ENCODE peak calls at places on chromosomes 3 and 15, in four cellular contexts. N is foreskin fibroblast, J is dorsolateral prefrontal cortex, Y is hepatocyte. C is an unnamed sample.

GRCh38 chr3:15633159-15633558 is 31.6 kb downstream of the BTD start:
- DNase-seq in Y (no peak), N (no peak), J (no peak), C (no peak)

GRCh38 chr3:99419111-99419510 is 219.3 kb upstream of the COL8A1 start:
- DNase-seq in N (peak; percentile 55), Y (no peak), J (no peak), C (no peak)

GRCh38 chr15:99507732-99508571 is 57.8 kb upstream of the MEF2A start:
- DNase-seq in J (no peak), N (no peak), Y (peak; percentile 31), C (no peak)

GRCh38 chr3:49023775-49024174 is 1.9 kb downstream of the NDUFAF3 start:
- DNase-seq in Y (no peak), N (no peak), J (no peak), C (no peak)

GRCh38 chr15:45884289-45884688 is 249.5 kb downstream of the SQOR start:
- DNase-seq in N (no peak), Y (no peak), J (no peak), C (no peak)

GRCh38 chr15:73571346-73571745 is 61.8 kb downstream of the NPTN start:
- DNase-seq in Y (no peak), N (no peak), J (no peak), C (no peak)

GRCh38 chr3:183937601-183938286 is 53.1 kb upstream of the PARL start:
- DNase-seq in J (no peak), Y (no peak), N (no peak), C (no peak)

GRCh38 chr15:31397851-31398661 is 71.4 kb downstream of the KLF13 start:
- DNase-seq in J (no peak), N (no peak), Y (peak; percentile 8), C (no peak)

GRCh38 chr3:112858410-112859069 is 11.9 kb upstream of the CD200R1L start:
- DNase-seq in Y (no peak), N (no peak), J (no peak), C (no peak)

GRCh38 chr15:72521682-72522081 is 47.6 kb downstream of the ARIH1 start:
- DNase-seq in N (no peak), J (no peak), Y (no peak), C (no peak)

GRCh38 chr3:74410276-74410941 is 204.1 kb downstream of the CNTN3 start:
- DNase-seq in Y (no peak), J (no peak), N (no peak), C (no peak)

GRCh38 chr3:190912736-190913135 is 50.2 kb upstream of the GMNC start:
- DNase-seq in J (no peak), N (no peak), Y (no peak), C (no peak)

GRCh38 chr15:25787855-25788521 is 75.1 kb downstream of the ATP10A start:
- DNase-seq in J (no peak), Y (peak; percentile 61), N (peak; percentile 52), C (peak; percentile 60)

GRCh38 chr3:16148783-16149182 is 25.7 kb upstream of the GALNT15 start:
- DNase-seq in J (no peak), Y (peak; percentile 39), N (peak; percentile 93), C (peak; percentile 80)

GRCh38 chr3:140588558-140588957 is 89.3 kb upstream of the TRIM42 start:
- DNase-seq in Y (no peak), J (no peak), N (no peak), C (no peak)

GRCh38 chr3:58059349-58060321 is 51.4 kb downstream of the FLNB start:
- DNase-seq in N (peak; percentile 91), Y (peak; percentile 88), J (no peak), C (peak; percentile 78)

GRCh38 chr3:106337116-106337515 is 468.3 kb upstream of the CBLB start:
- DNase-seq in J (no peak), Y (no peak), N (peak; percentile 18), C (peak; percentile 10)

GRCh38 chr15:81575436-81576123 is 201.6 kb upstream of the TMC3 start:
- DNase-seq in J (peak; percentile 36), N (no peak), Y (peak; percentile 11), C (no peak)

GRCh38 chr3:151227438-151228290 is 24.6 kb upstream of the GPR171 start:
- DNase-seq in N (peak; percentile 70), J (peak; percentile 77), Y (peak; percentile 87), C (peak; percentile 76)

GRCh38 chr15:72272213-72272996 is at the start of gene PARP6:
- DNase-seq in N (peak; percentile 98), J (peak; percentile 97), Y (peak; percentile 99), C (peak; percentile 99)

GRCh38 chr3:188212308-188212969 is 58.5 kb downstream of the LPP start:
- DNase-seq in Y (no peak), N (no peak), J (no peak), C (peak; percentile 75)

GRCh38 chr3:66196633-66197032 is 24.2 kb upstream of the SLC25A26 start:
- DNase-seq in N (no peak), Y (no peak), J (no peak), C (peak; percentile 23)

GRCh38 chr3:69542265-69543079 is 156.6 kb upstream of the FRMD4B start:
- DNase-seq in Y (peak; percentile 35), N (no peak), J (peak; percentile 68), C (no peak)

GRCh38 chr15:27268923-27269322 is 297.9 kb downstream of the GABRG3 start:
- DNase-seq in J (no peak), N (no peak), Y (no peak), C (no peak)

GRCh38 chr15:38843736-38844590 is 279.3 kb upstream of the RASGRP1 start:
- DNase-seq in J (no peak), Y (peak; percentile 26), N (peak; percentile 82), C (peak; percentile 33)